ENCODE peak calls at places on chromosomes 1 and 21, in four cellular contexts. Y is stomach; H is pancreas; Z is CD4-positive, CD25-positive, alpha-beta regulatory T cell. M is an unnamed sample.
A peak's percentile ranks its signal among the peaks of the same experiment; 100 is the strongest.

GRCh38 chr1:28540651-28541050 is 12.2 kb upstream of the TRNAU1AP start:
- DNase-seq in Y (no peak), H (no peak), Z (peak; percentile 35), M (no peak)

GRCh38 chr1:86773331-86774288 is 69.2 kb downstream of the SH3GLB1 start:
- DNase-seq in Y (no peak), H (no peak), Z (no peak), M (no peak)

GRCh38 chr1:172134087-172134731 is 286.3 kb upstream of the C1orf105 start:
- DNase-seq in Y (no peak), H (no peak), Z (peak; percentile 61), M (no peak)

GRCh38 chr1:171421413-171422020 is 63.8 kb upstream of the PRRC2C start:
- DNase-seq in Y (no peak), H (no peak), Z (no peak), M (no peak)

GRCh38 chr1:222618880-222619321 is 1.0 kb downstream of the MIA3 start:
- DNase-seq in Y (no peak), H (peak; percentile 36), Z (peak; percentile 31), M (peak; percentile 25)

GRCh38 chr21:37087188-37087587 is 14.1 kb downstream of the TTC3 start:
- DNase-seq in Y (no peak), H (no peak), Z (peak; percentile 12), M (no peak)

GRCh38 chr1:235919127-235919796 is 52.6 kb upstream of the LYST start:
- DNase-seq in Y (no peak), H (no peak), Z (no peak), M (no peak)

GRCh38 chr1:178961331-178961730 is 64.4 kb upstream of the FAM20B start:
- DNase-seq in Y (no peak), H (no peak), Z (no peak), M (no peak)

GRCh38 chr1:54934869-54935268 is 45.6 kb upstream of the TMEM61 start:
- DNase-seq in Y (no peak), H (no peak), Z (no peak), M (no peak)

GRCh38 chr21:22062472-22063139 is 1064.4 kb downstream of the NCAM2 start:
- DNase-seq in Y (no peak), H (peak; percentile 44), Z (no peak), M (peak; percentile 16)

GRCh38 chr1:162276493-162276892 is 100.2 kb downstream of the SPATA46 start:
- DNase-seq in Y (no peak), H (no peak), Z (no peak), M (no peak)

GRCh38 chr1:44613932-44614331 is 60.3 kb downstream of the TMEM53 start:
- DNase-seq in Y (no peak), H (no peak), Z (no peak), M (no peak)

GRCh38 chr21:34594566-34595234 is 20.2 kb downstream of the RCAN1 start:
- DNase-seq in Y (no peak), H (no peak), Z (no peak), M (no peak)

GRCh38 chr1:60622486-60622885 is 459.9 kb upstream of the NFIA start:
- DNase-seq in Y (no peak), H (no peak), Z (no peak), M (no peak)

GRCh38 chr1:105270966-105271365 is 1521.3 kb downstream of the AMY1C start:
- DNase-seq in Y (no peak), H (no peak), Z (no peak), M (no peak)

GRCh38 chr21:36754241-36754881 is 55.4 kb downstream of the SIM2 start:
- DNase-seq in Y (no peak), H (no peak), Z (no peak), M (no peak)

GRCh38 chr21:15514073-15514946 is 215.5 kb upstream of the USP25 start:
- DNase-seq in Y (no peak), H (no peak), Z (peak; percentile 88), M (peak; percentile 52)

GRCh38 chr1:78543941-78544630 is 53.3 kb downstream of the PTGFR start:
- DNase-seq in Y (no peak), H (no peak), Z (no peak), M (no peak)

DNA sequence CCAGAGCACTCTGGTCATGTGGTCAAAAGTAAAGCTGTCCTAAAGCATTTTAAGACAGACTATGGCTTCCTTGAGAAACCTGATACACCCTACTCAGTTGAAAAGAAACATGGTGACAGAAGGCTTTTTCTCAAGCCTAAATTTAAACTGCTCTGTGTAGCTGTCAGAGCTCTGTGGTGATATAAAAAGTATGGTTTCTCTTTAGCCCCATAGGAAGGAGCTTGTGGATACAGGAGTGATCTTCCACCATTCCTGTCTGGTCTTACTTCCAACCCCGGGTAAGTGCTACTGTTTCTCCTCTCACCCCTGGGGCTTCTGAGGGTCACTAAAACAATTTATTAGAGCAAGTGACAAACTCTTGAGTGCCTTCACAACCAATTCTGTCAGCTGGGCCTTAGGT is 8.5 kb downstream of the TP53BP2 start:
- DNase-seq in Y (no peak), H (no peak), Z (no peak), M (no peak)
- H3K27ac ChIP-seq in Y (no peak overlapping the region), H (no peak overlapping the region), Z (no peak overlapping the region), M (peak overlapping the region; percentile 3)

GRCh38 chr1:161157867-161158266 is 1.4 kb upstream of the USP21 start:
- DNase-seq in Y (no peak), H (no peak), Z (no peak), M (no peak)
- H3K4me1 ChIP-seq in Y (peaks cover 60% of the 10 kb centered on the region), H (peaks cover 19% of the 10 kb centered on the region), Z (peaks cover 41% of the 10 kb centered on the region), M (peaks cover 25% of the 10 kb centered on the region)

GRCh38 chr1:99198377-99198776 is 65.9 kb upstream of the PLPPR4 start:
- DNase-seq in Y (no peak), H (no peak), Z (no peak), M (no peak)
- H3K27ac ChIP-seq in Y (no peak overlapping the region), H (no peak overlapping the region), Z (no peak overlapping the region), M (no peak overlapping the region)

GRCh38 chr1:16148329-16149092 is 7.4 kb downstream of the EPHA2 start:
- DNase-seq in Y (no peak), H (no peak), Z (no peak), M (no peak)
- H3K4me1 ChIP-seq in Y (peaks cover 76% of the 10 kb centered on the region), H (peaks cover 36% of the 10 kb centered on the region), Z (no peaks in the 10 kb centered on the region), M (peaks cover 60% of the 10 kb centered on the region)

GRCh38 chr1:164678289-164678688 is 119.3 kb downstream of the PBX1 start:
- DNase-seq in Y (no peak), H (no peak), Z (no peak), M (no peak)
- H3K27ac ChIP-seq in Y (no peak overlapping the region), H (no peak overlapping the region), Z (no peak overlapping the region), M (no peak overlapping the region)

GRCh38 chr1:170044187-170044586 is 30.3 kb downstream of the KIFAP3 start:
- DNase-seq in Y (no peak), H (no peak), Z (no peak), M (no peak)
- H3K4me1 ChIP-seq in Y (no peaks in the 10 kb centered on the region), H (no peaks in the 10 kb centered on the region), Z (no peaks in the 10 kb centered on the region), M (no peaks in the 10 kb centered on the region)

GRCh38 chr1:19438552-19439196 is 46.7 kb downstream of the CAPZB start:
- DNase-seq in Y (no peak), H (no peak), Z (no peak), M (no peak)

GRCh38 chr1:19439464-19440171 is 45.7 kb downstream of the CAPZB start:
- DNase-seq in Y (no peak), H (no peak), Z (no peak), M (no peak)

GRCh38 chr1:19443321-19443720 is 42.0 kb downstream of the CAPZB start:
- DNase-seq in Y (no peak), H (no peak), Z (no peak), M (no peak)

GRCh38 chr1:19442150-19443096 is 42.9 kb downstream of the CAPZB start:
- DNase-seq in Y (no peak), H (no peak), Z (no peak), M (no peak)

DNA sequence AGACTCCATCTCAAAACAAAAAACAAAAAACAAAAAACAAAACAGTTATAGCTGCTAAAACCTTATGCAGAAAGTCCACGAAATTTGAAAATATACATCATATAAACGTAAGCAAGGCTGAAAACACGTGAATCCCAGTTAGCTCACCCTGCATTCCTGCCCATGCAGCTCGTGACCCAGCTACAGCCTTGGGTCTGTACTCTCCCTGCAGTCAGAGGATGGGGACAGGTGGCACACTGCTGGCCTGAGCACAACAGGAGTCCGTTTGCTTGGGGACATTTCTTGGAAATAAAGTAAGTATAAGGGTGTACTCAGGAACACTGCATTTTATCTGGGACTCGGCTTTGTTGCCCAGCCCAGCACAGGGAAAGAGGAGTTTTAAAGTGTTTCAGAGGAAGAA is 44.3 kb downstream of the CAPZB start:
- DNase-seq in Y (no peak), H (no peak), Z (no peak), M (no peak)
- H3K27ac ChIP-seq in Y (peak overlapping the region; percentile 90), H (no peak overlapping the region), Z (no peak overlapping the region), M (peak overlapping the region; percentile 81)

GRCh38 chr1:156372876-156373275 is 3.9 kb downstream of the RHBG start:
- DNase-seq in Y (no peak), H (no peak), Z (no peak), M (no peak)
- H3K4me1 ChIP-seq in Y (peaks cover 18% of the 10 kb centered on the region), H (peaks cover 9% of the 10 kb centered on the region), Z (peaks cover 5% of the 10 kb centered on the region), M (no peaks in the 10 kb centered on the region)

DNA sequence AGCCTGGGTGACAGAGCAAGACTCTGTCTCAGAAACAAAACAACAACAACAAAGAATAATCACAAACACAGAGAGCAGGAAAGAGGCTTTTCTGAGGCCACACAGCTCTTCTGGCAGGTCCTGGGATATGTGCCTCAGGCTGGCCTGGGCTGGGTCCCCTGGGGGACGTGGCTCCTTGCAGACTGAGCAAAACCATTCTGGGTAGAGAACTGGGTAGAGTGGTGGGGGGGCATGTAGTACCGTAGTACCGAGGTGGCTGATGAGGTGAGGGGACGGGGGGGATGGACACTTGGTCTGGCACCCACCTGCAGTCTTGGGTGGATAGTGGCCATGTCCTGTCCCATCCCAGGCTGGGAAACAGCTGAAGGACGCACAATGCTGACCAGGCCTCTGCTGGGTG is 6.0 kb downstream of the TMEM82 start:
- DNase-seq in Y (no peak), H (no peak), Z (no peak), M (no peak)
- H3K27ac ChIP-seq in Y (no peak overlapping the region), H (no peak overlapping the region), Z (no peak overlapping the region), M (no peak overlapping the region)

GRCh38 chr1:23885222-23885621 is 17.1 kb upstream of the FUCA1 start:
- DNase-seq in Y (no peak), H (no peak), Z (no peak), M (no peak)

DNA sequence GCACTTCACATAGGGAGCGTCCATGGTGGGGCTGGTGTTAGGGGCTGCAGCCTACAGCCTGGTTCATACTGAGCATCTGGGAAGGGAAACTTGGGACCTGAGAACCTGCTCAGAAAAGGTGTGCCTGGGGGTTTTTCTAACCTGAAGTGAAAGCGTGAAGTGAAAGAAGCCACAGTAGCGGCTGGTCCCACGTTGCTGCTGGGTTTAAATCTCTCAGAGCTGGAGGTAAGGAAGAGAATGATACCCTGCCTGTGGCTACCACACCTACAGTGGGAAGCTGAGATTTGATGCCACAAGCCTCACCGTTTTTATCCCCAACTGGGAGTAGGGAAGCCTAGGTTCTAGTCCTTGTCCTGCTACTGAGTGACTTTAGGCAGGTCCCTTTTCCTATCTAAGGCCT is 21.0 kb upstream of the FUCA1 start:
- DNase-seq in Y (no peak), H (no peak), Z (no peak), M (no peak)
- H3K4me1 ChIP-seq in Y (no peaks in the 10 kb centered on the region), H (no peaks in the 10 kb centered on the region), Z (no peaks in the 10 kb centered on the region), M (no peaks in the 10 kb centered on the region)